ENCODE peak calls at places on chromosomes 5 and 9, in nine cellular contexts. Y is fibroblast of mammary gland; P is activated CD4-positive, alpha-beta T cell treated with anti-CD3 and anti-CD28 coated beads for 1 hour; E is pancreas; D is lower leg skin; Z is sigmoid colon; S is anterior cingulate cortex; K is posterior cingulate gyrus; W is NCI-H748 treated with DMSO at 0.1 percent for 48 hours. V is an unnamed sample.

GRCh38 chr9:130785940-130786500 is 49.0 kb upstream of the ABL1 start:
- DNase-seq in Y (no peak), S (no peak), P (no peak), K (no peak), Z (no peak), E (no peak), D (no peak), W (no peak), V (no peak)

GRCh38 chr5:149434162-149435014 is 55.3 kb upstream of the IL17B start:
- DNase-seq in S (no peak), E (peak), W (peak), K (no peak), Z (peak), Y (peak), D (no peak), P (peak), V (no peak)

GRCh38 chr5:9712506-9713285 is 82.5 kb upstream of the TAS2R1 start:
- DNase-seq in W (no peak), K (no peak), Z (no peak), P (no peak), Y (peak), D (no peak), E (no peak), S (no peak), V (no peak)

GRCh38 chr9:37126214-37126788 is 5.9 kb downstream of the ZCCHC7 start:
- DNase-seq in K (no peak), D (no peak), Y (no peak), E (no peak), Z (no peak), P (no peak), S (no peak), W (no peak), V (no peak)

GRCh38 chr9:34177906-34178697 is 741 bp upstream of the UBAP1 start:
- DNase-seq in E (no peak), K (no peak), D (peak), Y (no peak), Z (no peak), W (no peak), P (no peak), S (no peak), V (no peak)

GRCh38 chr5:72106922-72107873 is at the start of gene MAP1B:
- DNase-seq in K (peak), P (no peak), E (peak), W (peak), D (peak), S (peak), Z (peak), Y (peak), V (peak)

GRCh38 chr5:58043607-58043945 is 416.3 kb downstream of the PLK2 start:
- DNase-seq in E (no peak), W (no peak), K (no peak), Z (no peak), S (no peak), D (no peak), P (no peak), Y (no peak), V (no peak)

GRCh38 chr9:32755730-32756129 is 27.6 kb upstream of the TMEM215 start:
- DNase-seq in E (no peak), P (no peak), D (no peak), W (no peak), Z (no peak), Y (no peak), K (no peak), S (no peak), V (no peak)

GRCh38 chr5:17379188-17379951 is 118.7 kb upstream of the TAF11L2 start:
- DNase-seq in E (no peak), S (no peak), W (peak), K (no peak), Y (peak), D (no peak), P (no peak), Z (no peak), V (no peak)

GRCh38 chr5:33736510-33736909 is 155.3 kb downstream of the ADAMTS12 start:
- DNase-seq in W (no peak), E (no peak), P (no peak), Y (peak), Z (no peak), D (no peak), K (no peak), S (no peak), V (no peak)

GRCh38 chr9:133163559-133164208 is at the start of gene GBGT1:
- DNase-seq in Y (no peak), W (no peak), Z (peak), S (no peak), E (peak), K (no peak), D (peak), P (no peak), V (no peak)

GRCh38 chr5:130642461-130642860 is 522.6 kb downstream of the HINT1 start:
- DNase-seq in D (no peak), S (no peak), P (no peak), W (no peak), K (no peak), E (no peak), Y (no peak), Z (no peak), V (no peak)

GRCh38 chr5:53172630-53173029 is 63.1 kb upstream of the MOCS2 start:
- DNase-seq in W (no peak), P (no peak), K (no peak), E (no peak), S (no peak), Z (no peak), Y (no peak), D (no peak), V (no peak)

GRCh38 chr9:110880123-110880522 is 158.1 kb downstream of the LPAR1 start:
- DNase-seq in S (no peak), Y (peak), E (no peak), P (no peak), W (no peak), D (no peak), Z (no peak), K (no peak), V (no peak)

GRCh38 chr9:14198544-14199510 is 115.1 kb downstream of the NFIB start:
- DNase-seq in Z (peak), E (peak), K (peak), P (no peak), D (peak), S (peak), Y (peak), W (no peak), V (peak)

GRCh38 chr5:151493599-151494136 is 46.3 kb downstream of the SLC36A1 start:
- DNase-seq in Z (no peak), D (no peak), Y (no peak), S (no peak), P (no peak), K (no peak), E (no peak), W (no peak), V (no peak)

GRCh38 chr5:116289276-116289675 is 204.5 kb downstream of the COMMD10 start:
- DNase-seq in E (no peak), K (no peak), Z (no peak), W (no peak), S (no peak), P (no peak), D (no peak), Y (no peak), V (no peak)

GRCh38 chr9:128124451-128124850 is 3.1 kb downstream of the PTGES2 start:
- DNase-seq in E (peak), K (no peak), Z (no peak), Y (no peak), P (no peak), S (no peak), D (no peak), W (no peak), V (no peak)

GRCh38 chr5:757931-758697 is 26.4 kb downstream of the ZDHHC11B start:
- DNase-seq in Y (no peak), P (peak), Z (peak), W (peak), K (no peak), E (peak), S (peak), D (peak), V (no peak)

GRCh38 chr9:95462419-95463121 is 54.2 kb downstream of the PTCH1 start:
- DNase-seq in K (peak), W (no peak), S (peak), D (peak), E (no peak), Z (peak), Y (peak), P (peak), V (peak)

GRCh38 chr5:124790261-124790894 is 43.9 kb upstream of the ZNF608 start:
- DNase-seq in Y (peak), K (no peak), W (no peak), D (no peak), S (no peak), Z (no peak), E (no peak), P (no peak), V (no peak)

GRCh38 chr5:96096724-96097123 is 135.1 kb upstream of the ELL2 start:
- DNase-seq in Z (no peak), D (no peak), Y (peak), W (no peak), K (no peak), P (no peak), S (no peak), E (no peak), V (no peak)

GRCh38 chr5:72255237-72255636 is 64.8 kb downstream of the MRPS27 start:
- DNase-seq in Z (no peak), P (no peak), Y (no peak), S (no peak), W (peak), D (no peak), K (no peak), E (no peak), V (no peak)